ENCODE peak calls at places on chromosomes 1 and 21, in four cellular contexts. F, O, T and B are unnamed samples.
A peak's percentile ranks its signal among the peaks of the same experiment; 100 is the strongest.

GRCh38 chr1:63116016-63116415 is 206.4 kb upstream of the FOXD3 start:
- DNase-seq in F (no peak), O (no peak), T (peak; percentile 40), B (no peak)

GRCh38 chr21:16811011-16811410 is 701.8 kb upstream of the CXADR start:
- DNase-seq in F (no peak), O (no peak), T (no peak), B (no peak)

GRCh38 chr21:20186186-20186585 is 812.0 kb upstream of the NCAM2 start:
- DNase-seq in F (no peak), O (no peak), T (no peak), B (no peak)

GRCh38 chr1:212413902-212414327 is 771 bp downstream of the PACC1 start:
- DNase-seq in F (no peak), O (no peak), T (peak; percentile 65), B (no peak)

GRCh38 chr1:207089627-207090265 is 1.1 kb downstream of the C4BPB start:
- DNase-seq in F (no peak), O (no peak), T (no peak), B (no peak)

GRCh38 chr21:36170823-36171222 is 14.2 kb downstream of the DOP1B start:
- DNase-seq in F (no peak), O (no peak), T (no peak), B (no peak)

GRCh38 chr1:234114648-234115307 is 210.3 kb downstream of the SLC35F3 start:
- DNase-seq in F (peak; percentile 30), O (no peak), T (peak; percentile 78), B (no peak)

GRCh38 chr21:45542242-45542666 is at the start of gene SLC19A1:
- DNase-seq in F (peak; percentile 58), O (peak; percentile 61), T (peak; percentile 86), B (peak; percentile 49)

GRCh38 chr1:209257021-209257420 is 326.5 kb upstream of the CAMK1G start:
- DNase-seq in F (no peak), O (no peak), T (no peak), B (no peak)

GRCh38 chr1:3925762-3926161 is 25.7 kb upstream of the C1orf174 start:
- DNase-seq in F (no peak), O (no peak), T (no peak), B (no peak)

GRCh38 chr1:156676820-156677615 is at the start of gene NES:
- DNase-seq in F (peak; percentile 63), O (no peak), T (peak; percentile 67), B (no peak)

GRCh38 chr1:21100496-21100895 is 76.2 kb downstream of the EIF4G3 start:
- DNase-seq in F (no peak), O (no peak), T (peak; percentile 51), B (no peak)

GRCh38 chr1:241639653-241640148 is 468 bp downstream of the CHML start:
- DNase-seq in F (no peak), O (peak; percentile 33), T (peak; percentile 68), B (no peak)

GRCh38 chr1:26378088-26378878 is 5.7 kb upstream of the ZNF683 start:
- DNase-seq in F (peak; percentile 18), O (peak; percentile 92), T (peak; percentile 93), B (peak; percentile 73)

GRCh38 chr1:198147216-198147615 is 9.6 kb upstream of the NEK7 start:
- DNase-seq in F (no peak), O (no peak), T (no peak), B (no peak)

GRCh38 chr1:231335663-231336602 is 1.7 kb downstream of the EXOC8 start:
- DNase-seq in F (no peak), O (no peak), T (peak; percentile 47), B (no peak)

GRCh38 chr1:62823556-62823955 is 39.6 kb downstream of the ATG4C start:
- DNase-seq in F (no peak), O (no peak), T (peak; percentile 1), B (no peak)

GRCh38 chr1:39690943-39691382 is 270 bp downstream of the HPCAL4 start:
- DNase-seq in F (no peak), O (peak; percentile 32), T (no peak), B (no peak)

GRCh38 chr21:42906222-42906621 is 13.1 kb downstream of the NDUFV3 start:
- DNase-seq in F (no peak), O (no peak), T (no peak), B (no peak)

GRCh38 chr1:151998611-151999362 is 5.1 kb upstream of the S100A10 start:
- DNase-seq in F (no peak), O (no peak), T (no peak), B (no peak)

GRCh38 chr1:77831566-77831965 is 52.1 kb downstream of the MIGA1 start:
- DNase-seq in F (no peak), O (no peak), T (peak; percentile 32), B (no peak)

GRCh38 chr1:229344937-229345684 is 2.3 kb upstream of the CCSAP start:
- DNase-seq in F (no peak), O (no peak), T (peak; percentile 16), B (no peak)

GRCh38 chr1:244450597-244451538 is 841 bp downstream of the ADSS2 start:
- DNase-seq in F (peak; percentile 58), O (peak; percentile 61), T (peak; percentile 85), B (peak; percentile 43)

GRCh38 chr1:244451539-244451950 is at the start of gene ADSS2:
- DNase-seq in F (no peak), O (no peak), T (no peak), B (no peak)

GRCh38 chr1:244449936-244450508 is 1.7 kb downstream of the ADSS2 start:
- DNase-seq in F (no peak), O (no peak), T (no peak), B (no peak)

GRCh38 chr1:244454412-244454811 is 2.7 kb upstream of the ADSS2 start:
- DNase-seq in F (no peak), O (no peak), T (no peak), B (no peak)

GRCh38 chr1:244451951-244452795 is 464 bp upstream of the ADSS2 start:
- DNase-seq in F (peak; percentile 99), O (peak; percentile 99), T (peak; percentile 100), B (peak; percentile 97)
- H3K4me1 ChIP-seq in F (no peaks in the 10 kb centered on the region), O (peaks cover 32% of the 10 kb centered on the region), T (peaks cover 24% of the 10 kb centered on the region), B (peaks cover 10% of the 10 kb centered on the region)

GRCh38 chr1:31814041-31814511 is 1.7 kb downstream of the SPOCD1 start:
- DNase-seq in F (no peak), O (no peak), T (no peak), B (no peak)
- H3K27ac ChIP-seq in F (no peak overlapping the region), O (no peak overlapping the region), T (no peak overlapping the region), B (no peak overlapping the region)

DNA sequence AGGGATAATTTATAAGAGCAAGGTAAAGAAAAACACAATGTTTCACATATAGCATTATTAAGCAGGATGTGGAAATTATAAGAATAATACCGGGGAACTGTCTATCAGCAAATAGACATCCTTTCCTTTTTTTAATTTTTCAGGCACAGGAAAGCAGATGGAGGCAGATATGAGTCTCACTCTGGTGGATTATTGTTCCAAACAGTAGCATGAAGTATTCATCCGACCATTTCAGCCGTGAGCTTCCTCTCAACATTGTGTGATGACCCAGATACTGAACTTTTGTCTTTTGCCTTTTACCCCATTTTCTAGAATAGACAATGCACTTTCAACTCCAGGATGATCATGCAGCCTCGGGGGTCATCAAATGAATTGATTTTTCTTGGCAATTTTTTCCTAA is 599.8 kb downstream of the ADGRL2 start:
- DNase-seq in F (no peak), O (no peak), T (no peak), B (no peak)
- H3K9me3 ChIP-seq in F (no peaks in the 10 kb centered on the region), O (no peaks in the 10 kb centered on the region), T (no peaks in the 10 kb centered on the region), B (no peaks in the 10 kb centered on the region)

DNA sequence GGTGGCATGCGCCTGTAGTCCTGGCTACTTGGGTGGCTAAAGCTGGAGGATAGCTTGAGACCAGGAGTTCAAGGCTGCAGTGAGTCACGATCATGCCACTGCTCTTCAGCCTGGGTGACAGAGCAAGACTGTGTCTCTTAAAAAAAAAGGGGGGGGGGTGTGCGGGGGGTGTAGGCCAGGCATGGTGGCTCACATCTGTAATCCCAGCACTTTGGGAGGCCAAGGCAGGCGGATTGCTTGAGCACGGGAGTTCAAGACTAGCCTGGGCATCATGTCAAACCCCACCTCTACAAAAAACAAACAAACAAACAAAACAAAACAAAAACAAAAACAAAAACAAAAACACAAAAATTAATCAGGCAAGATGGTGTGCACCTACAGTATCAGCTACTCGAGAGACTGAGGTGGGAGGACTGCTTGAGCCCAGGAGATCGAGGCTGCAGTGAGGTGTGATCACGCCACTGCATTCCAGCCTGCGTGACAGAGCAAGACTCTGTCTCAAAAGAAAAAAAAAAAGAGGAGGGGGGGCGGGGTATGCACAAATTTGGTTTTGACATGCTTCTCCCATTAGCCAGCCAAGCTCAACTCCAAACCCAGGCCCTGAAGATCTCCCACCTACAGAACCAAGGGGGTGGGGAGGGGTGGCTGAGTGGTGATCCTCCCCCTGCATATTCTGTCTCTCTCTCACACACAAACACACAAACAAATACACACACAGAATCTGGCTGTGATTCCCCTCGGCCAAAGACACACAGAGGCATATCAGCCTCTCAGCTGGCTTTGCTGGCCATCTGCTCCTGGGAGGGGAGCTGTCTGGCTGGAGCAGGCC is 3.1 kb downstream of the PTAFR start:
- DNase-seq in F (peak; percentile 69), O (no peak), T (peak; percentile 17), B (no peak)
- H3K4me1 ChIP-seq in F (no peaks in the 10 kb centered on the region), O (peaks cover 45% of the 10 kb centered on the region), T (no peaks in the 10 kb centered on the region), B (peaks cover 22% of the 10 kb centered on the region)

GRCh38 chr1:119966681-119967080 is 70.4 kb upstream of the ADAM30 start:
- DNase-seq in F (no peak), O (no peak), T (no peak), B (no peak)
- H3K27ac ChIP-seq in F (no peak overlapping the region), O (no peak overlapping the region), T (no peak overlapping the region), B (no peak overlapping the region)